ENCODE peak calls at places on chromosomes 12 and 14, in four cellular contexts. Z is neuronal stem cell, X is mesenchymal stem cell, O is H9. F is an unnamed sample.

GRCh38 chr14:50364792-50365191 is 31.9 kb downstream of the CDKL1 start:
- DNase-seq in Z (no peak), X (no peak), O (no peak), F (no peak)

GRCh38 chr12:6818246-6819006 is 3.2 kb upstream of the GPR162 start:
- DNase-seq in Z (no peak), X (no peak), O (peak; percentile 94), F (no peak)

GRCh38 chr14:37591311-37591940 is 3.6 kb downstream of the FOXA1 start:
- DNase-seq in Z (no peak), X (peak; percentile 25), O (peak; percentile 84), F (no peak)

GRCh38 chr12:88650715-88651114 is 70.4 kb upstream of the KITLG start:
- DNase-seq in Z (no peak), X (peak; percentile 35), O (no peak), F (peak; percentile 89)

GRCh38 chr12:81245918-81246611 is 168.2 kb downstream of the ACSS3 start:
- DNase-seq in Z (peak; percentile 0), X (peak; percentile 4), O (no peak), F (no peak)

GRCh38 chr14:92586001-92586947 is 72.7 kb downstream of the RIN3 start:
- DNase-seq in Z (no peak), X (peak; percentile 99), O (no peak), F (peak; percentile 99)

GRCh38 chr12:54033980-54034783 is 1.3 kb downstream of the HOXC5 start:
- DNase-seq in Z (no peak), X (peak; percentile 45), O (no peak), F (no peak)

GRCh38 chr12:53074290-53074998 is 4.7 kb downstream of the SPRYD3 start:
- DNase-seq in Z (no peak), X (no peak), O (no peak), F (no peak)

GRCh38 chr12:52776913-52777395 is at the start of gene KRT76:
- DNase-seq in Z (no peak), X (no peak), O (no peak), F (no peak)

GRCh38 chr14:92362781-92363235 is 39.8 kb downstream of the SLC24A4 start:
- DNase-seq in Z (no peak), X (no peak), O (peak; percentile 15), F (peak; percentile 13)

GRCh38 chr12:32270818-32271710 is 128.3 kb upstream of the FGD4 start:
- DNase-seq in Z (no peak), X (peak; percentile 50), O (no peak), F (peak; percentile 62)

GRCh38 chr14:50607181-50607580 is 47.2 kb downstream of the ATL1 start:
- DNase-seq in Z (no peak), X (no peak), O (no peak), F (peak; percentile 63)

GRCh38 chr12:124747426-124748161 is 116.1 kb downstream of the SCARB1 start:
- DNase-seq in Z (no peak), X (peak; percentile 91), O (no peak), F (peak; percentile 92)

GRCh38 chr12:15472036-15472435 is 149.7 kb downstream of the PTPRO start:
- DNase-seq in Z (no peak), X (no peak), O (no peak), F (no peak)

GRCh38 chr12:14576896-14577295 is 9.2 kb upstream of the PLBD1 start:
- DNase-seq in Z (no peak), X (no peak), O (no peak), F (no peak)

GRCh38 chr12:90124914-90125313 is 416.3 kb upstream of the ATP2B1 start:
- DNase-seq in Z (no peak), X (no peak), O (no peak), F (no peak)

GRCh38 chr12:97425380-97425779 is 37.2 kb upstream of the RMST start:
- DNase-seq in Z (no peak), X (no peak), O (no peak), F (no peak)
- H4K91ac ChIP-seq in Z (no peak overlapping the region), X (no peak overlapping the region), O (no peak overlapping the region), F (no peak overlapping the region)

GRCh38 chr12:108858399-108859074 is 1.2 kb upstream of the SSH1 start:
- DNase-seq in Z (no peak), X (no peak), O (no peak), F (no peak)

GRCh38 chr12:108855284-108856169 is 1.9 kb downstream of the SSH1 start:
- DNase-seq in Z (no peak), X (peak; percentile 83), O (no peak), F (peak; percentile 52)

GRCh38 chr12:108856428-108857157 is 790 bp downstream of the SSH1 start:
- DNase-seq in Z (no peak), X (peak; percentile 97), O (peak; percentile 58), F (peak; percentile 87)

GRCh38 chr12:108856170-108856427 is 1.3 kb downstream of the SSH1 start:
- DNase-seq in Z (no peak), X (no peak), O (no peak), F (no peak)

DNA sequence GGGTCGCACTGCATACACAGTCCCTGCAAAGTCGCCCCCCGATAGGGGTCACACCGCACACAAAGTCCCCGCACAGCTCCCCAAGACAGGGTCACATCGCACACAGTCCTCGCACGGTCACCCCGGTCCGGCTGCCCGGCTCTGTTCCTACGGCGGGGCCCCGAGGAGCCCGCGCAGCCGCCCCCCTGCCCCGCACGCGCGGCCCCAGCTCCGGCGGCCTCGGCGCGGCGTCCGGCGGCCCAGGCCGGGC is 300 bp downstream of the SSH1 start:
- DNase-seq in Z (no peak), X (no peak), O (no peak), F (no peak)
- H4K91ac ChIP-seq in Z (no peak overlapping the region), X (peak overlapping the region; percentile 97), O (no peak overlapping the region), F (peak overlapping the region; percentile 97)

GRCh38 chr12:3973269-3973884 is 100.2 kb upstream of the PARP11 start:
- DNase-seq in Z (no peak), X (no peak), O (peak; percentile 23), F (no peak)
- H4K91ac ChIP-seq in Z (no peak overlapping the region), X (no peak overlapping the region), O (no peak overlapping the region), F (no peak overlapping the region)

GRCh38 chr14:58739674-58740073 is 101.9 kb downstream of the DACT1 start:
- DNase-seq in Z (no peak), X (no peak), O (no peak), F (no peak)

GRCh38 chr14:58738189-58738836 is 100.6 kb downstream of the DACT1 start:
- DNase-seq in Z (no peak), X (peak; percentile 95), O (no peak), F (peak; percentile 96)

GRCh38 chr14:58737511-58737910 is 99.7 kb downstream of the DACT1 start:
- DNase-seq in Z (no peak), X (peak; percentile 45), O (no peak), F (no peak)

GRCh38 chr14:58738876-58739275 is 101.1 kb downstream of the DACT1 start:
- DNase-seq in Z (no peak), X (peak; percentile 56), O (no peak), F (no peak)

GRCh38 chr14:58740584-58740983 is 102.8 kb downstream of the DACT1 start:
- DNase-seq in Z (no peak), X (no peak), O (no peak), F (no peak)
- H4K91ac ChIP-seq in Z (no peak overlapping the region), X (peak overlapping the region; percentile 30), O (no peak overlapping the region), F (no peak overlapping the region)

DNA sequence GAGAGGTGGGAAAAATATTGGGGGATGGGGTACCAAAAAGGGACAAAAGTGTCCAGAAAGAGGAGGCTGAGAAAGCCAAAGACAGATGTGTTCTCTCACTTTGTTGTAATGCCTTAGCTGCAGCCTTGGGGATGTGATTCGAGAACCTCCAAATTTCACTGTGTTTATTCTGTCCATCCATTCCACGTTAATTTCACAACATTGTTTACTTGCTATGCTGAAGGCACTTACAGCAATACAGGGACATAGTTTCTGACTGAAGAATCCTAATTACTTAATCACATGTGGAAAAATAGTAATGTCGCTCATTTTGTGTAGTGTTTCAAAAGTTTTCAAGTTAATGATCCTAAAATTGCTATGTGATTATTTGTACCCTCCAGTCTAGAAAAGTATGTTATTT is 146.2 kb upstream of the SLC38A2 start:
- DNase-seq in Z (no peak), X (peak; percentile 54), O (no peak), F (no peak)
- H4K91ac ChIP-seq in Z (no peak overlapping the region), X (no peak overlapping the region), O (no peak overlapping the region), F (peak overlapping the region; percentile 37)